ENCODE peak calls at places on chromosomes 11 and 22, in four cellular contexts. B is stimulated activated CD8-positive, alpha-beta memory T cell treated with anti-CD3 and anti-CD28 coated beads, Interleukin-7, amount 100 ng/mL, for 1 hour; G is MCF 10A; K is T-cell. P is an unnamed sample.

GRCh38 chr22:46078241-46079092 is 71.9 kb upstream of the PPARA start:
- DNase-seq in B (no peak), G (peak; percentile 91), K (no peak), P (no peak)

GRCh38 chr22:19876941-19877625 is 22.4 kb upstream of the GNB1L start:
- DNase-seq in B (no peak), G (no peak), K (no peak), P (no peak)

GRCh38 chr11:120208777-120209176 is 2.1 kb upstream of the OAF start:
- DNase-seq in B (no peak), G (peak; percentile 83), K (no peak), P (peak; percentile 55)

GRCh38 chr11:2122222-2122906 is 16.8 kb downstream of the IGF2 start:
- DNase-seq in B (no peak), G (peak; percentile 12), K (no peak), P (no peak)

GRCh38 chr22:28670153-28670552 is 9.5 kb downstream of the TTC28 start:
- DNase-seq in B (no peak), G (no peak), K (no peak), P (no peak)

GRCh38 chr11:10742460-10743208 is 8.4 kb upstream of the CTR9 start:
- DNase-seq in B (no peak), G (no peak), K (no peak), P (no peak)

GRCh38 chr11:130476922-130477491 is 28.6 kb downstream of the ADAMTS15 start:
- DNase-seq in B (no peak), G (no peak), K (no peak), P (no peak)

GRCh38 chr22:24893341-24894070 is 53.0 kb downstream of the LHFPL7 start:
- DNase-seq in B (no peak), G (peak; percentile 5), K (no peak), P (peak; percentile 4)

GRCh38 chr11:35814720-35815305 is 129.0 kb upstream of the LDLRAD3 start:
- DNase-seq in B (no peak), G (no peak), K (no peak), P (no peak)

GRCh38 chr11:57523419-57523818 is 7.1 kb downstream of the TIMM10 start:
- DNase-seq in B (no peak), G (no peak), K (no peak), P (no peak)

GRCh38 chr11:11966354-11966741 is 42.1 kb downstream of the DKK3 start:
- DNase-seq in B (no peak), G (no peak), K (no peak), P (no peak)

GRCh38 chr22:35883028-35883620 is 145.5 kb downstream of the RBFOX2 start:
- DNase-seq in B (no peak), G (peak; percentile 58), K (no peak), P (peak; percentile 24)

GRCh38 chr22:29197096-29197495 is 8.6 kb upstream of the EMID1 start:
- DNase-seq in B (no peak), G (no peak), K (no peak), P (no peak)

GRCh38 chr11:34552270-34552669 is 38.7 kb upstream of the ELF5 start:
- DNase-seq in B (no peak), G (no peak), K (no peak), P (no peak)

GRCh38 chr11:124644426-124645280 is 22.0 kb downstream of the TBRG1 start:
- DNase-seq in B (no peak), G (peak; percentile 72), K (peak; percentile 5), P (peak; percentile 86)

GRCh38 chr11:34387653-34388052 is 29.8 kb upstream of the ABTB2 start:
- DNase-seq in B (no peak), G (no peak), K (no peak), P (no peak)

GRCh38 chr22:50460942-50461341 is 13.9 kb downstream of the SBF1 start:
- DNase-seq in B (no peak), G (no peak), K (no peak), P (peak; percentile 30)

P was measured in HT-29.